ENCODE peak calls at places on chromosomes 16 and 17, in six cellular contexts. Y is H1, W is GM12878, E is K562, X is SK-N-SH, M is HepG2. Q is an unnamed sample.
A peak's percentile ranks its signal among the peaks of the same experiment; 100 is the strongest.

GRCh38 chr16:88120812-88121211 is 169.6 kb downstream of the BANP start:
- DNase-seq in Y (no peak), W (no peak), E (no peak), X (no peak), M (no peak), Q (no peak)

GRCh38 chr17:7988750-7989178 is 13.7 kb upstream of the GUCY2D start:
- DNase-seq in Y (no peak), W (peak; percentile 66), E (peak; percentile 54), X (peak; percentile 74), M (peak; percentile 76), Q (no peak)

GRCh38 chr17:2634361-2634960 is 41.0 kb downstream of the PAFAH1B1 start:
- DNase-seq in Y (no peak), W (no peak), E (no peak), X (no peak), M (no peak), Q (no peak)

GRCh38 chr17:69879576-69879975 is 195.4 kb upstream of the KCNJ16 start:
- DNase-seq in Y (no peak), W (no peak), E (no peak), X (no peak), M (no peak), Q (no peak)

GRCh38 chr17:35486920-35487727 is 38.6 kb upstream of the SLFN13 start:
- DNase-seq in Y (no peak), W (peak; percentile 23), E (peak; percentile 23), X (no peak), M (no peak), Q (peak; percentile 94)

GRCh38 chr16:64982581-64982980 is 139.3 kb downstream of the CDH11 start:
- DNase-seq in Y (no peak), W (no peak), E (no peak), X (no peak), M (no peak), Q (no peak)

GRCh38 chr17:10394201-10394887 is 21.5 kb upstream of the MYH13 start:
- DNase-seq in Y (no peak), W (no peak), E (no peak), X (no peak), M (no peak), Q (no peak)

GRCh38 chr16:80158766-80159165 is 382.0 kb upstream of the DYNLRB2 start:
- DNase-seq in Y (no peak), W (no peak), E (no peak), X (no peak), M (no peak), Q (no peak)

GRCh38 chr16:396605-397004 is 394 bp upstream of the NME4 start:
- DNase-seq in Y (no peak), W (no peak), E (peak; percentile 84), X (peak; percentile 83), M (peak; percentile 65), Q (peak; percentile 80)

GRCh38 chr17:80270836-80271235 is 10.2 kb downstream of the RNF213 start:
- DNase-seq in Y (peak; percentile 34), W (no peak), E (peak; percentile 97), X (peak; percentile 83), M (peak; percentile 62), Q (no peak)

GRCh38 chr17:73820686-73821448 is 176.6 kb upstream of the SDK2 start:
- DNase-seq in Y (peak; percentile 57), W (no peak), E (no peak), X (peak; percentile 85), M (no peak), Q (no peak)

GRCh38 chr16:83975646-83976260 is 7.7 kb downstream of the NECAB2 start:
- DNase-seq in Y (no peak), W (no peak), E (no peak), X (no peak), M (no peak), Q (no peak)

GRCh38 chr17:50145532-50146229 is 4.8 kb downstream of the PPP1R9B start:
- DNase-seq in Y (no peak), W (no peak), E (no peak), X (no peak), M (no peak), Q (no peak)

GRCh38 chr17:50147841-50148225 is 2.6 kb downstream of the PPP1R9B start:
- DNase-seq in Y (no peak), W (no peak), E (no peak), X (peak; percentile 70), M (peak; percentile 90), Q (no peak)

GRCh38 chr17:50144845-50145531 is 5.5 kb downstream of the PPP1R9B start:
- DNase-seq in Y (no peak), W (no peak), E (no peak), X (no peak), M (no peak), Q (no peak)

GRCh38 chr17:50146927-50147640 is 3.4 kb downstream of the PPP1R9B start:
- DNase-seq in Y (no peak), W (no peak), E (no peak), X (no peak), M (no peak), Q (no peak)

GRCh38 chr17:50146230-50146926 is 4.1 kb downstream of the PPP1R9B start:
- DNase-seq in Y (no peak), W (no peak), E (no peak), X (no peak), M (no peak), Q (no peak)
- TF ChIP-seq GABPA in Y (no peak), W (no peak), E (no peak), X (no peak), M (no peak), Q (no peak)

GRCh38 chr17:71985111-71986039 is 135.4 kb upstream of the SOX9 start:
- DNase-seq in Y (no peak), W (no peak), E (no peak), X (no peak), M (no peak), Q (no peak)
- TF ChIP-seq GABPA in Y (no peak), W (no peak), E (no peak), X (no peak), M (no peak), Q (no peak)

DNA sequence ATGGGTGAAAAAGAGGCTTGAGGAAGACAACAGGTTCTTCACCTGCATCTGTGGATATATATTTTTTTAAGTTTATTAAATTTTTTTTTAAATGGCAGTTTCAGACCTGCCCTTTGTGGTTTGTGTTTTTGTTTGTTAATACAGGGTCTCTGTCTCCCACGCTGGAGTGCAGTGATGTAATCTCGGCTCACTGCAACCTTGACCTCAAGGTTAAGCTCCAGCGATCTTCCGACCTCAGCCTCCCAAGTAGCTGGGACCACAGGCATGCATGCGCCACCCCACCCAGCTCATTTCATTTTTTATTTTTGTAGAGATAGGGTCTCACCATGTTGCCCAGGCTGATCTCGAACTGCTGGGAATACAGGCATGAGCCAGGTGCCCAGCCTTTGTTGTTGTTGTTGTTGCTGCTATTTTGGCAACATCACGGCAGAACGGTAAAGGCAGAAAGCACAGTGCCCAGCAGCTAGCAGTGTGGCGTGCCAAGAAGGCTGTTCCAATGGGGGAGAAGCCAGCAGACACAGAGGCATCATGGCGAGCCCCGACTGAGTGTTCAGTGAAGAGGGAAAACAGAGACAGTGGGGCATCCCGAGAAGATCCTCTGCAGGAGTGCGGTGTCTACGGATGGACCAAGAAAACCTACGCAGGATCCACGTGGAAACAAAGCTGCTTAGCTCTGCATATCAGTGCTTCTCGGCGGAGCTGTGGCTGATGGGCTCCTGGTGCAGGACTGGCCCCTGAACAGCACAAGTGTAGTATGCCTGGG is 19.6 kb downstream of the TMC6 start:
- DNase-seq in Y (no peak), W (no peak), E (no peak), X (no peak), M (peak; percentile 35), Q (no peak)
- TF ChIP-seq GABPA in Y (no peak), W (no peak), E (no peak), X (no peak), M (no peak), Q (no peak)

DNA sequence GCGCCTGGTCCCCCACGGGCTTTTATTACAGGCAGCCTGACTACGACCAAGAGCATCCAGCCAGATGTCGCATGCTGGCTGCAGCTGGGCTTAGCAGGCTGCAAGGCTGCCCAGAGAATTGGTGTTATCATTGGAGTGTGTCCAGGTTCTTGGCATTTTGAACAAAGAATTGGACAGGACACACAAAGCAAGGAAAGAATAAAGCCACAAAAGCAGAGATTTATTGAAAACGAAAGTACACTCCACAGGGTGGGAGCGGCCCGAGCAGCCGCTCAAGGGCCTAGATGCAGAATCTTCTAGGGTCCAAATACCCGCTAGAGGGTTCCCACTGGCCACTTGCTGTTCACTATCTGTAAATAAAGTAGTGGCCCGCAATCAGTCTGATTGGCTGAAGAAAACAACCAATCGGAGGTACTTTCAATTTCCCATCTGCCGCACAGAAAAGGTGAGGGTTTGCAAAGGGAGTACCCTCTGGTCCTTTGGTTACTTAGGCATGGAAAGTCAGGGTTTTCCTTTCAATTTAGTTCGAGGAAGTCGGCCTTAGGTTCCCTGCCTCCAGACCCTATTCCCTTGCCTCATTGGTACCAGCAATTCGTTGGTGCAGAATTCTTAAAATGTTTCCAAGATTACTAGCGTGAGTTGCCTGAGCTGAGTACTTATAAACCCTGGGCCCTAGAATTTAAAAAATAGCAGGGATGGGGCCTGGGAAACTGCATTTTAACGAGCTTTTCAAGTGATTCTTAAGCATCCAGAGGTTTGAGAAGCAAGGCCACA is 38.5 kb upstream of the CNEP1R1 start:
- DNase-seq in Y (no peak), W (no peak), E (peak; percentile 38), X (peak; percentile 16), M (peak; percentile 18), Q (no peak)
- TF ChIP-seq GABPA in Y (no peak), W (no peak), E (no peak), X (no peak), M (no peak), Q (no peak)

GRCh38 chr16:82801361-82801760 is 174.6 kb downstream of the CDH13 start:
- DNase-seq in Y (no peak), W (no peak), E (no peak), X (no peak), M (no peak), Q (no peak)
- TF ChIP-seq GABPA in Y (no peak), W (no peak), E (no peak), X (no peak), M (no peak), Q (no peak)

GRCh38 chr16:68665501-68665900 is 20.4 kb downstream of the CDH3 start:
- DNase-seq in Y (no peak), W (no peak), E (no peak), X (no peak), M (no peak), Q (no peak)
- TF ChIP-seq GABPA in Y (no peak), W (no peak), E (no peak), X (no peak), M (no peak), Q (no peak)

DNA sequence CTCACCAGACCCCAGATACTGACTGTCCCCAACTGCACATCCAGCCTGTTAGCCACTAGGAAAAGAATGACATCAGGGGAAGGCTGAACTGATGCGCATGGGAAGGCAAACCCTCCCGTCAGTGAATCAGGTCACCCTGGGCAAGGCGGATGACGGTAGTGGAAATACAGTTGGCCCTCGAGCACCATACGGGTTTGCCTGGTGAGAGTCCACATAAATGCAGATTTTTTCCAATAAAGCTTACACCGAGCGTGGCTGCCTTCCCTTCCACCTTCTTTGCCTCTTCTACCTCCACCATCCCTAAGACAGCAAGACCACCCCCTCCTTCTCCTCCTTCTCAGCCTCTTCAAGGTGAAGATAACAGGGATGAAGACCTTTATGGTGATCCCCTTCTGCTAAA is 236.1 kb upstream of the TNRC6C start:
- DNase-seq in Y (no peak), W (no peak), E (no peak), X (no peak), M (no peak), Q (no peak)
- TF ChIP-seq GABPA in Y (no peak), W (no peak), E (no peak), X (no peak), M (no peak), Q (no peak)

GRCh38 chr17:37170881-37171460 is 204.8 kb upstream of the C17orf78 start:
- DNase-seq in Y (peak; percentile 17), W (no peak), E (no peak), X (no peak), M (no peak), Q (no peak)

GRCh38 chr17:37167756-37168155 is 208.0 kb upstream of the C17orf78 start:
- DNase-seq in Y (no peak), W (no peak), E (no peak), X (no peak), M (no peak), Q (no peak)

GRCh38 chr17:37168731-37169353 is 206.9 kb upstream of the C17orf78 start:
- DNase-seq in Y (no peak), W (no peak), E (no peak), X (no peak), M (peak; percentile 7), Q (no peak)
- TF ChIP-seq GABPA in Y (no peak), W (no peak), E (no peak), X (no peak), M (no peak), Q (no peak)